ENCODE peak calls at places on chromosomes 7 and 10, in eight cellular contexts. I is fibroblast of lung, Q is SJSA1, R is GM23248, S is A549, N is heart left ventricle, V is endothelial cell of umbilical vein, B is right atrium auricular region. J is an unnamed sample. For H3K4me1, the result is how much of the 10 kb centered on the place peaks cover.

GRCh38 chr7:127349881-127350280 is 42.6 kb downstream of the ZNF800 start:
- DNase-seq in V (no peak), N (no peak), R (no peak), S (no peak), Q (no peak), B (no peak), I (no peak), J (no peak)

GRCh38 chr7:157991351-157991750 is 596.3 kb downstream of the PTPRN2 start:
- DNase-seq in N (no peak), V (no peak), B (no peak), I (no peak), Q (no peak), S (no peak), R (no peak), J (no peak)

GRCh38 chr7:37495574-37496184 is 47.0 kb upstream of the ELMO1 start:
- DNase-seq in N (no peak), B (no peak), R (peak), I (peak), S (peak), Q (no peak), V (peak), J (no peak)

GRCh38 chr7:101814996-101815825 is 2.2 kb upstream of the CUX1 start:
- DNase-seq in S (peak), B (no peak), R (peak), V (peak), Q (no peak), N (peak), I (peak), J (peak)

GRCh38 chr7:45983720-45984032 is 62.6 kb upstream of the IGFBP3 start:
- DNase-seq in S (no peak), I (no peak), R (no peak), V (no peak), N (no peak), B (no peak), Q (no peak), J (no peak)

GRCh38 chr7:104010052-104010909 is 20.8 kb upstream of the RELN start:
- DNase-seq in I (no peak), Q (no peak), V (no peak), S (no peak), R (no peak), B (no peak), N (no peak), J (no peak)

GRCh38 chr7:111729483-111729882 is 167.2 kb upstream of the IMMP2L start:
- DNase-seq in N (no peak), S (no peak), V (no peak), R (no peak), Q (no peak), I (no peak), B (no peak), J (no peak)

GRCh38 chr10:21526184-21526951 is 886 bp upstream of the SKIDA1 start:
- DNase-seq in R (peak), B (peak), S (peak), Q (peak), V (peak), N (peak), I (peak), J (peak)

GRCh38 chr10:49441488-49442476 is 45.9 kb upstream of the DRGX start:
- DNase-seq in B (no peak), V (no peak), R (no peak), S (no peak), I (no peak), Q (no peak), N (no peak), J (no peak)

GRCh38 chr10:33441561-33441960 is 107.1 kb upstream of the NRP1 start:
- DNase-seq in S (peak), V (no peak), Q (no peak), R (peak), N (no peak), I (peak), B (no peak), J (no peak)

DNA sequence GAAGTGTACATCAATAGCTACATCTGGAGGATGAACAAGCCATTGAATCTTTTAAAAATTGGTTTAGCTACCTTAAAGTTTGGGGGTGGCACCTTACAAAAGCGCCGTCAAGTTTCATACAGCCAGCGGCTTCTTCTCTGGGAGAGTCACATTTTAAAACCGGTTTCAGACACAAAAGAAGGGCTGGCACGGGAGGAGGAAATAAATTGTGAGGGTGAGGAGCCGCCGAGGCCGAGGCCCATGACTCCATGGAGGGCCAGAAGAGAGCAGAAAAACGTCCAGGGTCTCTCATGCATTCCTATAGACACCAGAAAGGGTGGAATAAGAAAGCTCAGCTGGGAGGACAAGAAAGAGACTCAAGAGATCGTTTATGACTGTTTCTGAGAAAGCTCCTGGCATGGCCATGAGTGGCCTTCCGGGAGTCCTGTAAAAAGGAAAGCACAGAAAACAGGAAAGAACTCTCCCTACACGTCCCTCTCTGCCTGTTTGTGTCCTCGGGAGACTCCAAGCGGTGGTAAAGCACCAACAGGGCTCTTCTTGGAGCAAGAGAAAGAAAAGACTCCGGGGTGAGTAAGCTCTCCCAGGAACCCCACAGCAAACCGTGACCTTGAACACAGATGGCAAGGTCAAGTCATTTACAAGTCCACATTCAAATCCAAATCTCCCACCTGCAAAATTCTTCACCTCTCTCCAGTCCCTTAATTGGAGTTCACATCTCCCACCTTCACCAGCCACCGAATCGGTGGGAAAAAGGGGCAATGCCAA is 1.8 kb downstream of the FRAT2 start:
- DNase-seq in Q (no peak), R (peak), N (peak), I (peak), B (no peak), S (peak), V (peak), J (peak)
- H3K4me1 ChIP-seq in Q (under half), R (under half), N (under half), I (under half), B (under half), S (under half), V (under half), J (under half)

DNA sequence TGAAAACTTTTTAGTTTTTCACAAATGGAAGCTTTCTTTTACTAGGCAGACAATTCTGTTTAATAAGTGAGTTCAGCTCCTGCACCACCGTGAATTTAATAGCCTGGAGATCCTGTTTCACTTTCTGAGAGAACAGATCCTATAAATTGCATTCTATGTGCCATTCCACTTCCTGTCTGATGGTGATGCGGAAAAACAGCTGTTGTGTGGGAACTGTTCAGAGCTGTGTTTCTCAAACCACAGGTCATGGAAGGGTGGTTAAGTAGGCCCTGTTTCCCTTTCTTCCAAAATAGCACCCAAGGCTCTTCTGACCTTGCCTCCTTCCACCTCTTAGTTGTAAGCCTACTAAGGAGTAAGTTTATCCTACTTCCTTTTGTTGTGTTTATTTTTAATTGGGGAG is 97.2 kb upstream of the DKK1 start:
- DNase-seq in I (peak), N (no peak), S (no peak), B (no peak), V (peak), R (peak), Q (no peak), J (peak)
- H3K27ac ChIP-seq in I (peak), N (no peak), S (no peak), B (no peak), V (peak), R (no peak), Q (no peak), J (no peak)

GRCh38 chr7:93047514-93048099 is 70.2 kb downstream of the SAMD9 start:
- DNase-seq in I (no peak), B (no peak), S (no peak), V (no peak), Q (no peak), N (no peak), R (no peak), J (no peak)
- H3K4me1 ChIP-seq in I (under half), B (under half), S (under half), V (under half), Q (half or more), N (under half), R (under half), J (under half)

GRCh38 chr10:71860243-71861029 is 9.4 kb upstream of the PSAP start:
- DNase-seq in S (peak), B (peak), V (peak), N (peak), Q (peak), I (peak), R (peak), J (peak)

GRCh38 chr10:71863203-71863602 is 12.2 kb upstream of the PSAP start:
- DNase-seq in V (no peak), N (no peak), Q (no peak), S (no peak), B (no peak), R (no peak), I (no peak), J (no peak)

GRCh38 chr10:71868192-71868697 is 17.2 kb upstream of the PSAP start:
- DNase-seq in B (peak), I (peak), Q (peak), R (peak), V (no peak), S (peak), N (peak), J (no peak)

GRCh38 chr10:71865561-71866041 is 14.6 kb upstream of the PSAP start:
- DNase-seq in Q (no peak), V (no peak), S (peak), N (no peak), I (no peak), R (no peak), B (no peak), J (no peak)

GRCh38 chr10:71864861-71865473 is 13.9 kb upstream of the PSAP start:
- DNase-seq in B (no peak), V (no peak), R (peak), I (peak), Q (no peak), N (no peak), S (peak), J (no peak)
- H3K27ac ChIP-seq in B (no peak), V (no peak), R (no peak), I (peak), Q (no peak), N (no peak), S (peak), J (no peak)

DNA sequence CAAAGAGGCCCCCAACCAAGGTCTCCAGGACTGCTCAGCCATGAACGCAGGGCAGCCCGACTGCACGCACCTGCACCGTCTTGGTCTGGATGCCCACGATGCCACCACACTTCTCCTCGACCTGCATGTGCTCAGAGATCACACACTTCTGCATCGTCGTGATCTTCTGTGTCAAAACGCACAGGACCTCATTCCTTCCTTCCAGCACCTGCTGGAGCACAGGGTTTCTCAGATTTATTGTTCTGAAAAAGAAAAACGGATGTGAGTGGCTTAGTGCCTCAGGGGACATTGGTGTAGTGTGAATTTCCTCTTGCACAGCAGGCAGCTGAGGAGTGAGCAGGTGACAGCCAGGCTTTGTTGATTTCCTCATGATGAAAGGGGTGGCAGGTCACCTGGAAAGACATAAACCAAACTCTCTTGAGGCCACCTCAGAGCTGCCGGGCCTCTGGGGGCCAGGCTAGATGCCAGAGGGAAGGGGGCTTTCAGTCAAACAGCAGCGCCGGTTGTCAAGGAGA is 38.2 kb downstream of the GSDME start:
- DNase-seq in S (no peak), R (no peak), Q (peak), N (no peak), B (peak), I (no peak), V (no peak), J (no peak)
- H3K4me1 ChIP-seq in S (under half), R (under half), Q (under half), N (under half), B (under half), I (under half), V (under half), J (under half)

J was measured in prostate gland.